ENCODE peak calls at places on chromosomes 11 and 22, in seven cellular contexts. One of them, this sample, is unnamed.

GRCh38 chr11:131375421-131375820 is 5.0 kb downstream of the NTM start:
- DNase-seq in PC-9: no peak
- DNase-seq in stomach: no peak
- DNase-seq in heart right ventricle: no peak
- DNase-seq in uterus: no peak
- DNase-seq in neuronal stem cell: no peak
- DNase-seq in cardiac muscle cell: no peak
- DNase-seq in this sample: no peak

GRCh38 chr22:45226681-45227186 is 14.0 kb downstream of the KIAA0930 start:
- DNase-seq in PC-9: peak; percentile 41
- DNase-seq in stomach: peak; percentile 41
- DNase-seq in heart right ventricle: no peak
- DNase-seq in uterus: no peak
- DNase-seq in neuronal stem cell: no peak
- DNase-seq in cardiac muscle cell: peak; percentile 43
- DNase-seq in this sample: no peak

GRCh38 chr11:78688460-78688859 is 113.8 kb upstream of the NARS2 start:
- DNase-seq in PC-9: no peak
- DNase-seq in stomach: no peak
- DNase-seq in heart right ventricle: no peak
- DNase-seq in uterus: no peak
- DNase-seq in neuronal stem cell: no peak
- DNase-seq in cardiac muscle cell: no peak
- DNase-seq in this sample: no peak

GRCh38 chr11:119025978-119026766 is 4.5 kb downstream of the SLC37A4 start:
- DNase-seq in PC-9: no peak
- DNase-seq in stomach: no peak
- DNase-seq in heart right ventricle: no peak
- DNase-seq in uterus: no peak
- DNase-seq in neuronal stem cell: no peak
- DNase-seq in cardiac muscle cell: no peak
- DNase-seq in this sample: no peak

GRCh38 chr11:67029146-67029545 is 6.2 kb downstream of the SYT12 start:
- DNase-seq in PC-9: no peak
- DNase-seq in stomach: no peak
- DNase-seq in heart right ventricle: no peak
- DNase-seq in uterus: no peak
- DNase-seq in neuronal stem cell: no peak
- DNase-seq in cardiac muscle cell: peak; percentile 52
- DNase-seq in this sample: no peak

GRCh38 chr11:82733444-82734119 is at the start of gene FAM181B:
- DNase-seq in PC-9: no peak
- DNase-seq in stomach: peak; percentile 38
- DNase-seq in heart right ventricle: peak; percentile 44
- DNase-seq in uterus: peak; percentile 34
- DNase-seq in neuronal stem cell: peak; percentile 83
- DNase-seq in cardiac muscle cell: peak; percentile 52
- DNase-seq in this sample: no peak

GRCh38 chr11:129316781-129317180 is 58.9 kb upstream of the BARX2 start:
- DNase-seq in PC-9: no peak
- DNase-seq in stomach: no peak
- DNase-seq in heart right ventricle: no peak
- DNase-seq in uterus: no peak
- DNase-seq in neuronal stem cell: no peak
- DNase-seq in cardiac muscle cell: no peak
- DNase-seq in this sample: no peak

GRCh38 chr11:119336744-119337469 is 2.6 kb downstream of the RNF26 start:
- DNase-seq in PC-9: no peak
- DNase-seq in stomach: no peak
- DNase-seq in heart right ventricle: no peak
- DNase-seq in uterus: no peak
- DNase-seq in neuronal stem cell: no peak
- DNase-seq in cardiac muscle cell: no peak
- DNase-seq in this sample: no peak

GRCh38 chr11:20131744-20132666 is 28.3 kb downstream of the DBX1 start:
- DNase-seq in PC-9: peak; percentile 57
- DNase-seq in stomach: peak; percentile 68
- DNase-seq in heart right ventricle: peak; percentile 45
- DNase-seq in uterus: peak; percentile 69
- DNase-seq in neuronal stem cell: peak; percentile 70
- DNase-seq in cardiac muscle cell: peak; percentile 71
- DNase-seq in this sample: no peak

GRCh38 chr22:35054064-35054463 is 11.9 kb upstream of the ISX start:
- DNase-seq in PC-9: no peak
- DNase-seq in stomach: no peak
- DNase-seq in heart right ventricle: no peak
- DNase-seq in uterus: no peak
- DNase-seq in neuronal stem cell: no peak
- DNase-seq in cardiac muscle cell: no peak
- DNase-seq in this sample: no peak

GRCh38 chr11:6258571-6258998 is 1.1 kb upstream of the CCKBR start:
- DNase-seq in PC-9: no peak
- DNase-seq in stomach: peak; percentile 31
- DNase-seq in heart right ventricle: no peak
- DNase-seq in uterus: no peak
- DNase-seq in neuronal stem cell: peak; percentile 29
- DNase-seq in cardiac muscle cell: no peak
- DNase-seq in this sample: no peak

GRCh38 chr11:43644626-43645299 is 35.8 kb upstream of the HSD17B12 start:
- DNase-seq in PC-9: no peak
- DNase-seq in stomach: no peak
- DNase-seq in heart right ventricle: no peak
- DNase-seq in uterus: no peak
- DNase-seq in neuronal stem cell: no peak
- DNase-seq in cardiac muscle cell: peak; percentile 69
- DNase-seq in this sample: no peak

GRCh38 chr11:11173316-11174025 is 179.6 kb downstream of the CSNK2A3 start:
- DNase-seq in PC-9: no peak
- DNase-seq in stomach: no peak
- DNase-seq in heart right ventricle: no peak
- DNase-seq in uterus: no peak
- DNase-seq in neuronal stem cell: no peak
- DNase-seq in cardiac muscle cell: no peak
- DNase-seq in this sample: no peak

GRCh38 chr11:28529540-28530410 is 421.6 kb downstream of the METTL15 start:
- DNase-seq in PC-9: no peak
- DNase-seq in stomach: no peak
- DNase-seq in heart right ventricle: no peak
- DNase-seq in uterus: no peak
- DNase-seq in neuronal stem cell: peak; percentile 24
- DNase-seq in cardiac muscle cell: peak; percentile 81
- DNase-seq in this sample: no peak

GRCh38 chr22:37609240-37610152 is 862 bp downstream of the GGA1 start:
- DNase-seq in PC-9: no peak
- DNase-seq in stomach: no peak
- DNase-seq in heart right ventricle: no peak
- DNase-seq in uterus: peak; percentile 31
- DNase-seq in neuronal stem cell: no peak
- DNase-seq in cardiac muscle cell: no peak
- DNase-seq in this sample: no peak

GRCh38 chr11:61812736-61813411 is 3.9 kb downstream of the FADS1 start:
- DNase-seq in PC-9: no peak
- DNase-seq in stomach: no peak
- DNase-seq in heart right ventricle: no peak
- DNase-seq in uterus: no peak
- DNase-seq in neuronal stem cell: no peak
- DNase-seq in cardiac muscle cell: no peak
- DNase-seq in this sample: no peak

GRCh38 chr11:1851437-1852180 is 1.3 kb upstream of the LSP1 start:
- DNase-seq in PC-9: no peak
- DNase-seq in stomach: no peak
- DNase-seq in heart right ventricle: no peak
- DNase-seq in uterus: no peak
- DNase-seq in neuronal stem cell: no peak
- DNase-seq in cardiac muscle cell: no peak
- DNase-seq in this sample: no peak

GRCh38 chr11:75374646-75375045 is 23.2 kb upstream of the ARRB1 start:
- DNase-seq in PC-9: no peak
- DNase-seq in stomach: no peak
- DNase-seq in heart right ventricle: no peak
- DNase-seq in uterus: no peak
- DNase-seq in neuronal stem cell: no peak
- DNase-seq in cardiac muscle cell: no peak
- DNase-seq in this sample: no peak

GRCh38 chr22:17931400-17931825 is 92.9 kb downstream of the MICAL3 start:
- DNase-seq in PC-9: no peak
- DNase-seq in stomach: peak; percentile 53
- DNase-seq in heart right ventricle: peak; percentile 84
- DNase-seq in uterus: peak; percentile 17
- DNase-seq in neuronal stem cell: no peak
- DNase-seq in cardiac muscle cell: no peak
- DNase-seq in this sample: no peak

GRCh38 chr22:46043816-46044717 is 67.1 kb upstream of the WNT7B start:
- DNase-seq in PC-9: peak; percentile 12
- DNase-seq in stomach: peak; percentile 54
- DNase-seq in heart right ventricle: no peak
- DNase-seq in uterus: peak; percentile 63
- DNase-seq in neuronal stem cell: no peak
- DNase-seq in cardiac muscle cell: no peak
- DNase-seq in this sample: no peak

GRCh38 chr11:22875869-22876473 is 15.7 kb upstream of the CCDC179 start:
- DNase-seq in PC-9: peak; percentile 58
- DNase-seq in stomach: peak; percentile 74
- DNase-seq in heart right ventricle: peak; percentile 69
- DNase-seq in uterus: peak; percentile 40
- DNase-seq in neuronal stem cell: peak; percentile 74
- DNase-seq in cardiac muscle cell: peak; percentile 88
- DNase-seq in this sample: peak; percentile 69

GRCh38 chr22:30538280-30538679 is 8.3 kb downstream of the SEC14L6 start:
- DNase-seq in PC-9: no peak
- DNase-seq in stomach: no peak
- DNase-seq in heart right ventricle: no peak
- DNase-seq in uterus: no peak
- DNase-seq in neuronal stem cell: no peak
- DNase-seq in cardiac muscle cell: peak; percentile 65
- DNase-seq in this sample: no peak

GRCh38 chr11:17991799-17992433 is 20.9 kb downstream of the SERGEF start:
- DNase-seq in PC-9: peak; percentile 21
- DNase-seq in stomach: peak; percentile 34
- DNase-seq in heart right ventricle: peak; percentile 27
- DNase-seq in uterus: no peak
- DNase-seq in neuronal stem cell: no peak
- DNase-seq in cardiac muscle cell: peak; percentile 73
- DNase-seq in this sample: no peak

GRCh38 chr22:47245786-47246185 is 483.3 kb downstream of the TBC1D22A start:
- DNase-seq in PC-9: no peak
- DNase-seq in stomach: no peak
- DNase-seq in heart right ventricle: no peak
- DNase-seq in uterus: no peak
- DNase-seq in neuronal stem cell: no peak
- DNase-seq in cardiac muscle cell: no peak
- DNase-seq in this sample: no peak

GRCh38 chr11:127345819-127346459 is 345.4 kb upstream of the KIRREL3 start:
- DNase-seq in PC-9: peak; percentile 16
- DNase-seq in stomach: no peak
- DNase-seq in heart right ventricle: no peak
- DNase-seq in uterus: no peak
- DNase-seq in neuronal stem cell: peak; percentile 39
- DNase-seq in cardiac muscle cell: peak; percentile 28
- DNase-seq in this sample: peak; percentile 22

GRCh38 chr11:93732237-93732892 is 8.9 kb downstream of the TAF1D start:
- DNase-seq in PC-9: no peak
- DNase-seq in stomach: no peak
- DNase-seq in heart right ventricle: no peak
- DNase-seq in uterus: no peak
- DNase-seq in neuronal stem cell: no peak
- DNase-seq in cardiac muscle cell: no peak
- DNase-seq in this sample: no peak
- H3K27ac ChIP-seq in PC-9: peak overlapping the region; percentile 99
- H3K27ac ChIP-seq in stomach: no peak overlapping the region
- H3K27ac ChIP-seq in heart right ventricle: no peak overlapping the region
- H3K27ac ChIP-seq in uterus: no peak overlapping the region
- H3K27ac ChIP-seq in neuronal stem cell: no peak overlapping the region
- H3K27ac ChIP-seq in cardiac muscle cell: no peak overlapping the region
- H3K27ac ChIP-seq in this sample: peak overlapping the region; percentile 44

DNA sequence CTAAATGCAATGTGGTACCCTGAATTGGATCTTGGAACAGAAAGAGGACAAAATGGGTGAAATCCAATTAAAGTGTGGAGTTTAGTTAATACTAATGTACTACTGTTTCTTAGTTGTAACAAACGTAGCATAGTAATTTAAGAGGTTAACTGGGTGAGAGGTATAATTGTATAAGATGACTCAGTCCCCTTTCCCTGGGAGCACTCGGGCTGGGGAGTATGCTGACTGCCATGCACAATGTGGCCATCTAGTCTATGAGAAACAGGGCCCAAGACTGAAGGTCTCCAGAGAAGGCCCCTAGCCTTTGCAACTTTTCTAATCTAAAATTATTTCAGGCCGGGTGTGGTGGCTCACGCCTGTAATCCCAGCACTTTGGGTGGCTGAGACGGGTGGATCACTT is 29.6 kb upstream of the FCHSD2 start:
- DNase-seq in PC-9: no peak
- DNase-seq in stomach: no peak
- DNase-seq in heart right ventricle: no peak
- DNase-seq in uterus: no peak
- DNase-seq in neuronal stem cell: no peak
- DNase-seq in cardiac muscle cell: no peak
- DNase-seq in this sample: no peak
- H3K27ac ChIP-seq in PC-9: no peak overlapping the region
- H3K27ac ChIP-seq in stomach: no peak overlapping the region
- H3K27ac ChIP-seq in heart right ventricle: peak overlapping the region; percentile 25
- H3K27ac ChIP-seq in uterus: no peak overlapping the region
- H3K27ac ChIP-seq in neuronal stem cell: no peak overlapping the region
- H3K27ac ChIP-seq in cardiac muscle cell: no peak overlapping the region
- H3K27ac ChIP-seq in this sample: no peak overlapping the region

GRCh38 chr11:86728562-86728961 is 56.1 kb upstream of the ME3 start:
- DNase-seq in PC-9: no peak
- DNase-seq in stomach: no peak
- DNase-seq in heart right ventricle: no peak
- DNase-seq in uterus: no peak
- DNase-seq in neuronal stem cell: no peak
- DNase-seq in cardiac muscle cell: no peak
- DNase-seq in this sample: no peak
- H3K27ac ChIP-seq in PC-9: no peak overlapping the region
- H3K27ac ChIP-seq in stomach: no peak overlapping the region
- H3K27ac ChIP-seq in heart right ventricle: no peak overlapping the region
- H3K27ac ChIP-seq in uterus: no peak overlapping the region
- H3K27ac ChIP-seq in neuronal stem cell: no peak overlapping the region
- H3K27ac ChIP-seq in cardiac muscle cell: no peak overlapping the region
- H3K27ac ChIP-seq in this sample: peak overlapping the region; percentile 62

GRCh38 chr22:40179535-40179934 is 1.8 kb downstream of the TNRC6B start:
- DNase-seq in PC-9: no peak
- DNase-seq in stomach: no peak
- DNase-seq in heart right ventricle: no peak
- DNase-seq in uterus: no peak
- DNase-seq in neuronal stem cell: no peak
- DNase-seq in cardiac muscle cell: no peak
- DNase-seq in this sample: no peak

GRCh38 chr22:40181323-40181722 is 3.6 kb downstream of the TNRC6B start:
- DNase-seq in PC-9: no peak
- DNase-seq in stomach: no peak
- DNase-seq in heart right ventricle: no peak
- DNase-seq in uterus: no peak
- DNase-seq in neuronal stem cell: no peak
- DNase-seq in cardiac muscle cell: no peak
- DNase-seq in this sample: no peak

GRCh38 chr22:40182231-40182835 is 4.6 kb downstream of the TNRC6B start:
- DNase-seq in PC-9: no peak
- DNase-seq in stomach: no peak
- DNase-seq in heart right ventricle: no peak
- DNase-seq in uterus: no peak
- DNase-seq in neuronal stem cell: no peak
- DNase-seq in cardiac muscle cell: no peak
- DNase-seq in this sample: no peak

GRCh38 chr22:40180403-40180802 is 2.7 kb downstream of the TNRC6B start:
- DNase-seq in PC-9: no peak
- DNase-seq in stomach: no peak
- DNase-seq in heart right ventricle: no peak
- DNase-seq in uterus: no peak
- DNase-seq in neuronal stem cell: no peak
- DNase-seq in cardiac muscle cell: no peak
- DNase-seq in this sample: no peak

GRCh38 chr22:40183029-40183581 is 5.4 kb downstream of the TNRC6B start:
- DNase-seq in PC-9: peak; percentile 18
- DNase-seq in stomach: no peak
- DNase-seq in heart right ventricle: no peak
- DNase-seq in uterus: no peak
- DNase-seq in neuronal stem cell: no peak
- DNase-seq in cardiac muscle cell: peak; percentile 90
- DNase-seq in this sample: no peak
- H3K27ac ChIP-seq in PC-9: no peak overlapping the region
- H3K27ac ChIP-seq in stomach: peak overlapping the region; percentile 62
- H3K27ac ChIP-seq in heart right ventricle: peak overlapping the region; percentile 53
- H3K27ac ChIP-seq in uterus: peak overlapping the region; percentile 38
- H3K27ac ChIP-seq in neuronal stem cell: peak overlapping the region; percentile 20
- H3K27ac ChIP-seq in cardiac muscle cell: peak overlapping the region; percentile 72
- H3K27ac ChIP-seq in this sample: peak overlapping the region; percentile 68